ENCODE peak calls at places on chromosome 17, in nine cellular contexts. One of them, this sample, is unnamed.

GRCh38 chr17:373616-374225 is 21.1 kb upstream of the RPH3AL start:
- DNase-seq in vagina: no peak
- DNase-seq in suprapubic skin: no peak
- DNase-seq in uterus: no peak
- DNase-seq in AG08395: no peak
- DNase-seq in NCI-H748 treated with DMSO at 0.1 percent for 48 hours: no peak
- DNase-seq in left lobe of liver: no peak
- DNase-seq in lower lobe of right lung: no peak
- DNase-seq in sciatic nerve: no peak
- DNase-seq in this sample: no peak

GRCh38 chr17:68480885-68481284 is 23.6 kb upstream of the WIPI1 start:
- DNase-seq in vagina: no peak
- DNase-seq in suprapubic skin: no peak
- DNase-seq in uterus: no peak
- DNase-seq in AG08395: no peak
- DNase-seq in NCI-H748 treated with DMSO at 0.1 percent for 48 hours: no peak
- DNase-seq in left lobe of liver: no peak
- DNase-seq in lower lobe of right lung: no peak
- DNase-seq in sciatic nerve: no peak
- DNase-seq in this sample: no peak

GRCh38 chr17:77301694-77302087 is 160.9 kb downstream of the SEC14L1 start:
- DNase-seq in vagina: no peak
- DNase-seq in suprapubic skin: no peak
- DNase-seq in uterus: no peak
- DNase-seq in AG08395: no peak
- DNase-seq in NCI-H748 treated with DMSO at 0.1 percent for 48 hours: no peak
- DNase-seq in left lobe of liver: no peak
- DNase-seq in lower lobe of right lung: no peak
- DNase-seq in sciatic nerve: no peak
- DNase-seq in this sample: no peak

GRCh38 chr17:76983431-76983830 is 115.2 kb downstream of the MGAT5B start:
- DNase-seq in vagina: no peak
- DNase-seq in suprapubic skin: no peak
- DNase-seq in uterus: no peak
- DNase-seq in AG08395: no peak
- DNase-seq in NCI-H748 treated with DMSO at 0.1 percent for 48 hours: no peak
- DNase-seq in left lobe of liver: no peak
- DNase-seq in lower lobe of right lung: no peak
- DNase-seq in sciatic nerve: no peak
- DNase-seq in this sample: no peak

GRCh38 chr17:31404028-31404949 is 12.8 kb downstream of the RAB11FIP4 start:
- DNase-seq in vagina: no peak
- DNase-seq in suprapubic skin: peak
- DNase-seq in uterus: no peak
- DNase-seq in AG08395: no peak
- DNase-seq in NCI-H748 treated with DMSO at 0.1 percent for 48 hours: no peak
- DNase-seq in left lobe of liver: no peak
- DNase-seq in lower lobe of right lung: no peak
- DNase-seq in sciatic nerve: peak
- DNase-seq in this sample: no peak

GRCh38 chr17:77856551-77857305 is 101.8 kb upstream of the TNRC6C start:
- DNase-seq in vagina: no peak
- DNase-seq in suprapubic skin: no peak
- DNase-seq in uterus: no peak
- DNase-seq in AG08395: no peak
- DNase-seq in NCI-H748 treated with DMSO at 0.1 percent for 48 hours: no peak
- DNase-seq in left lobe of liver: no peak
- DNase-seq in lower lobe of right lung: no peak
- DNase-seq in sciatic nerve: no peak
- DNase-seq in this sample: no peak

GRCh38 chr17:37745801-37746426 is 1.1 kb upstream of the HNF1B start:
- DNase-seq in vagina: no peak
- DNase-seq in suprapubic skin: no peak
- DNase-seq in uterus: no peak
- DNase-seq in AG08395: no peak
- DNase-seq in NCI-H748 treated with DMSO at 0.1 percent for 48 hours: no peak
- DNase-seq in left lobe of liver: no peak
- DNase-seq in lower lobe of right lung: no peak
- DNase-seq in sciatic nerve: no peak
- DNase-seq in this sample: no peak

GRCh38 chr17:30530346-30531025 is 53.3 kb downstream of the GOSR1 start:
- DNase-seq in vagina: no peak
- DNase-seq in suprapubic skin: no peak
- DNase-seq in uterus: no peak
- DNase-seq in AG08395: peak
- DNase-seq in NCI-H748 treated with DMSO at 0.1 percent for 48 hours: no peak
- DNase-seq in left lobe of liver: no peak
- DNase-seq in lower lobe of right lung: no peak
- DNase-seq in sciatic nerve: no peak
- DNase-seq in this sample: no peak

GRCh38 chr17:76268991-76269981 is 4.1 kb downstream of the UBALD2 start:
- DNase-seq in vagina: no peak
- DNase-seq in suprapubic skin: no peak
- DNase-seq in uterus: no peak
- DNase-seq in AG08395: no peak
- DNase-seq in NCI-H748 treated with DMSO at 0.1 percent for 48 hours: no peak
- DNase-seq in left lobe of liver: no peak
- DNase-seq in lower lobe of right lung: no peak
- DNase-seq in sciatic nerve: no peak
- DNase-seq in this sample: no peak

GRCh38 chr17:16273499-16273898 is 56.5 kb downstream of the PIGL start:
- DNase-seq in vagina: no peak
- DNase-seq in suprapubic skin: no peak
- DNase-seq in uterus: no peak
- DNase-seq in AG08395: no peak
- DNase-seq in NCI-H748 treated with DMSO at 0.1 percent for 48 hours: no peak
- DNase-seq in left lobe of liver: no peak
- DNase-seq in lower lobe of right lung: no peak
- DNase-seq in sciatic nerve: no peak
- DNase-seq in this sample: no peak

GRCh38 chr17:17086585-17086984 is 44.3 kb downstream of the MPRIP start:
- DNase-seq in vagina: no peak
- DNase-seq in suprapubic skin: no peak
- DNase-seq in uterus: no peak
- DNase-seq in AG08395: no peak
- DNase-seq in NCI-H748 treated with DMSO at 0.1 percent for 48 hours: no peak
- DNase-seq in left lobe of liver: no peak
- DNase-seq in lower lobe of right lung: no peak
- DNase-seq in sciatic nerve: no peak
- DNase-seq in this sample: no peak

GRCh38 chr17:57455063-57455914 is 199.0 kb downstream of the MSI2 start:
- DNase-seq in vagina: no peak
- DNase-seq in suprapubic skin: no peak
- DNase-seq in uterus: no peak
- DNase-seq in AG08395: peak
- DNase-seq in NCI-H748 treated with DMSO at 0.1 percent for 48 hours: no peak
- DNase-seq in left lobe of liver: no peak
- DNase-seq in lower lobe of right lung: no peak
- DNase-seq in sciatic nerve: no peak
- DNase-seq in this sample: no peak

GRCh38 chr17:7466644-7467341 is 12.6 kb downstream of the ZBTB4 start:
- DNase-seq in vagina: no peak
- DNase-seq in suprapubic skin: no peak
- DNase-seq in uterus: peak
- DNase-seq in AG08395: no peak
- DNase-seq in NCI-H748 treated with DMSO at 0.1 percent for 48 hours: no peak
- DNase-seq in left lobe of liver: peak
- DNase-seq in lower lobe of right lung: peak
- DNase-seq in sciatic nerve: peak
- DNase-seq in this sample: no peak

GRCh38 chr17:56727876-56728617 is 105.7 kb downstream of the C17orf67 start:
- DNase-seq in vagina: no peak
- DNase-seq in suprapubic skin: no peak
- DNase-seq in uterus: no peak
- DNase-seq in AG08395: no peak
- DNase-seq in NCI-H748 treated with DMSO at 0.1 percent for 48 hours: no peak
- DNase-seq in left lobe of liver: no peak
- DNase-seq in lower lobe of right lung: no peak
- DNase-seq in sciatic nerve: no peak
- DNase-seq in this sample: no peak

GRCh38 chr17:3627768-3628167 is 8.3 kb downstream of the SHPK start:
- DNase-seq in vagina: no peak
- DNase-seq in suprapubic skin: no peak
- DNase-seq in uterus: no peak
- DNase-seq in AG08395: no peak
- DNase-seq in NCI-H748 treated with DMSO at 0.1 percent for 48 hours: no peak
- DNase-seq in left lobe of liver: no peak
- DNase-seq in lower lobe of right lung: no peak
- DNase-seq in sciatic nerve: no peak
- DNase-seq in this sample: no peak

GRCh38 chr17:82153745-82154375 is 55.8 kb upstream of the FASN start:
- DNase-seq in vagina: no peak
- DNase-seq in suprapubic skin: peak
- DNase-seq in uterus: peak
- DNase-seq in AG08395: peak
- DNase-seq in NCI-H748 treated with DMSO at 0.1 percent for 48 hours: peak
- DNase-seq in left lobe of liver: peak
- DNase-seq in lower lobe of right lung: peak
- DNase-seq in sciatic nerve: peak
- DNase-seq in this sample: peak

GRCh38 chr17:34314279-34314678 is 5.0 kb upstream of the CCL8 start:
- DNase-seq in vagina: no peak
- DNase-seq in suprapubic skin: no peak
- DNase-seq in uterus: peak
- DNase-seq in AG08395: peak
- DNase-seq in NCI-H748 treated with DMSO at 0.1 percent for 48 hours: no peak
- DNase-seq in left lobe of liver: no peak
- DNase-seq in lower lobe of right lung: no peak
- DNase-seq in sciatic nerve: no peak
- DNase-seq in this sample: no peak

GRCh38 chr17:77968788-77969187 is 10.3 kb downstream of the TNRC6C start:
- DNase-seq in vagina: no peak
- DNase-seq in suprapubic skin: no peak
- DNase-seq in uterus: no peak
- DNase-seq in AG08395: no peak
- DNase-seq in NCI-H748 treated with DMSO at 0.1 percent for 48 hours: no peak
- DNase-seq in left lobe of liver: no peak
- DNase-seq in lower lobe of right lung: no peak
- DNase-seq in sciatic nerve: no peak
- DNase-seq in this sample: no peak

GRCh38 chr17:45889579-45889978 is 4.8 kb upstream of the MAPT start:
- DNase-seq in vagina: no peak
- DNase-seq in suprapubic skin: no peak
- DNase-seq in uterus: no peak
- DNase-seq in AG08395: no peak
- DNase-seq in NCI-H748 treated with DMSO at 0.1 percent for 48 hours: no peak
- DNase-seq in left lobe of liver: no peak
- DNase-seq in lower lobe of right lung: no peak
- DNase-seq in sciatic nerve: no peak
- DNase-seq in this sample: peak

GRCh38 chr17:40427002-40427491 is 9.4 kb upstream of the TOP2A start:
- DNase-seq in vagina: no peak
- DNase-seq in suprapubic skin: no peak
- DNase-seq in uterus: peak
- DNase-seq in AG08395: no peak
- DNase-seq in NCI-H748 treated with DMSO at 0.1 percent for 48 hours: no peak
- DNase-seq in left lobe of liver: peak
- DNase-seq in lower lobe of right lung: no peak
- DNase-seq in sciatic nerve: peak
- DNase-seq in this sample: no peak

GRCh38 chr17:19359856-19360255 is 2.7 kb downstream of the B9D1 start:
- DNase-seq in vagina: no peak
- DNase-seq in suprapubic skin: no peak
- DNase-seq in uterus: no peak
- DNase-seq in AG08395: no peak
- DNase-seq in NCI-H748 treated with DMSO at 0.1 percent for 48 hours: no peak
- DNase-seq in left lobe of liver: no peak
- DNase-seq in lower lobe of right lung: no peak
- DNase-seq in sciatic nerve: no peak
- DNase-seq in this sample: no peak

GRCh38 chr17:66485272-66485947 is 183.0 kb downstream of the PRKCA start:
- DNase-seq in vagina: no peak
- DNase-seq in suprapubic skin: no peak
- DNase-seq in uterus: no peak
- DNase-seq in AG08395: no peak
- DNase-seq in NCI-H748 treated with DMSO at 0.1 percent for 48 hours: no peak
- DNase-seq in left lobe of liver: no peak
- DNase-seq in lower lobe of right lung: no peak
- DNase-seq in sciatic nerve: no peak
- DNase-seq in this sample: no peak

GRCh38 chr17:2022647-2023046 is 2.5 kb downstream of the RTN4RL1 start:
- DNase-seq in vagina: no peak
- DNase-seq in suprapubic skin: no peak
- DNase-seq in uterus: no peak
- DNase-seq in AG08395: no peak
- DNase-seq in NCI-H748 treated with DMSO at 0.1 percent for 48 hours: no peak
- DNase-seq in left lobe of liver: no peak
- DNase-seq in lower lobe of right lung: no peak
- DNase-seq in sciatic nerve: no peak
- DNase-seq in this sample: no peak

GRCh38 chr17:71764507-71764906 is 356.3 kb upstream of the SOX9 start:
- DNase-seq in vagina: no peak
- DNase-seq in suprapubic skin: no peak
- DNase-seq in uterus: no peak
- DNase-seq in AG08395: no peak
- DNase-seq in NCI-H748 treated with DMSO at 0.1 percent for 48 hours: no peak
- DNase-seq in left lobe of liver: no peak
- DNase-seq in lower lobe of right lung: no peak
- DNase-seq in sciatic nerve: no peak
- DNase-seq in this sample: peak

GRCh38 chr17:80724723-80725388 is 180.2 kb downstream of the RPTOR start:
- DNase-seq in vagina: no peak
- DNase-seq in suprapubic skin: no peak
- DNase-seq in uterus: no peak
- DNase-seq in AG08395: peak
- DNase-seq in NCI-H748 treated with DMSO at 0.1 percent for 48 hours: no peak
- DNase-seq in left lobe of liver: no peak
- DNase-seq in lower lobe of right lung: no peak
- DNase-seq in sciatic nerve: no peak
- DNase-seq in this sample: no peak

GRCh38 chr17:56742601-56743000 is 91.1 kb downstream of the C17orf67 start:
- DNase-seq in vagina: no peak
- DNase-seq in suprapubic skin: no peak
- DNase-seq in uterus: no peak
- DNase-seq in AG08395: no peak
- DNase-seq in NCI-H748 treated with DMSO at 0.1 percent for 48 hours: no peak
- DNase-seq in left lobe of liver: no peak
- DNase-seq in lower lobe of right lung: no peak
- DNase-seq in sciatic nerve: no peak
- DNase-seq in this sample: no peak

GRCh38 chr17:50380369-50381259 is 7.6 kb downstream of the EME1 start:
- DNase-seq in vagina: no peak
- DNase-seq in suprapubic skin: no peak
- DNase-seq in uterus: no peak
- DNase-seq in AG08395: no peak
- DNase-seq in NCI-H748 treated with DMSO at 0.1 percent for 48 hours: no peak
- DNase-seq in left lobe of liver: no peak
- DNase-seq in lower lobe of right lung: no peak
- DNase-seq in sciatic nerve: no peak
- DNase-seq in this sample: no peak

GRCh38 chr17:72839086-72839728 is 253.3 kb downstream of the SLC39A11 start:
- DNase-seq in vagina: no peak
- DNase-seq in suprapubic skin: no peak
- DNase-seq in uterus: no peak
- DNase-seq in AG08395: no peak
- DNase-seq in NCI-H748 treated with DMSO at 0.1 percent for 48 hours: no peak
- DNase-seq in left lobe of liver: no peak
- DNase-seq in lower lobe of right lung: no peak
- DNase-seq in sciatic nerve: no peak
- DNase-seq in this sample: no peak

GRCh38 chr17:48728232-48729231 is at the start of gene HOXB13:
- DNase-seq in vagina: no peak
- DNase-seq in suprapubic skin: peak
- DNase-seq in uterus: no peak
- DNase-seq in AG08395: peak
- DNase-seq in NCI-H748 treated with DMSO at 0.1 percent for 48 hours: peak
- DNase-seq in left lobe of liver: no peak
- DNase-seq in lower lobe of right lung: no peak
- DNase-seq in sciatic nerve: no peak
- DNase-seq in this sample: no peak

GRCh38 chr17:38559025-38559879 is 46.5 kb downstream of the SRCIN1 start:
- DNase-seq in vagina: no peak
- DNase-seq in suprapubic skin: peak
- DNase-seq in uterus: peak
- DNase-seq in AG08395: peak
- DNase-seq in NCI-H748 treated with DMSO at 0.1 percent for 48 hours: peak
- DNase-seq in left lobe of liver: peak
- DNase-seq in lower lobe of right lung: peak
- DNase-seq in sciatic nerve: peak
- DNase-seq in this sample: peak

GRCh38 chr17:78996781-78997201 is 12.8 kb downstream of the CANT1 start:
- DNase-seq in vagina: no peak
- DNase-seq in suprapubic skin: no peak
- DNase-seq in uterus: peak
- DNase-seq in AG08395: no peak
- DNase-seq in NCI-H748 treated with DMSO at 0.1 percent for 48 hours: no peak
- DNase-seq in left lobe of liver: peak
- DNase-seq in lower lobe of right lung: no peak
- DNase-seq in sciatic nerve: peak
- DNase-seq in this sample: no peak

This sample was measured in NCI-H146.